ENCODE peak calls at places on chromosome 19, in four cellular contexts. One of them, this sample, is unnamed.
A peak's percentile ranks its signal among the peaks of the same experiment; 100 is the strongest.

GRCh38 chr19:35995655-35995993 is 636 bp downstream of the SDHAF1 start:
- DNase-seq in neuronal stem cell: no peak
- DNase-seq in H1: peak; percentile 77
- DNase-seq in H9: peak; percentile 77
- DNase-seq in this sample: peak; percentile 46

GRCh38 chr19:29711584-29712132 is 3.4 kb downstream of the C19orf12 start:
- DNase-seq in neuronal stem cell: no peak
- DNase-seq in H1: no peak
- DNase-seq in H9: no peak
- DNase-seq in this sample: no peak

GRCh38 chr19:40609561-40610395 is 8.6 kb downstream of the LTBP4 start:
- DNase-seq in neuronal stem cell: peak; percentile 80
- DNase-seq in H1: peak; percentile 99
- DNase-seq in H9: peak; percentile 95
- DNase-seq in this sample: peak; percentile 76

GRCh38 chr19:33535176-33535575 is 13.6 kb upstream of the PEPD start:
- DNase-seq in neuronal stem cell: no peak
- DNase-seq in H1: no peak
- DNase-seq in H9: no peak
- DNase-seq in this sample: no peak

GRCh38 chr19:40621966-40622772 is 21.0 kb downstream of the LTBP4 start:
- DNase-seq in neuronal stem cell: no peak
- DNase-seq in H1: no peak
- DNase-seq in H9: no peak
- DNase-seq in this sample: no peak

GRCh38 chr19:51366999-51367564 is 894 bp upstream of the ETFB start:
- DNase-seq in neuronal stem cell: no peak
- DNase-seq in H1: no peak
- DNase-seq in H9: no peak
- DNase-seq in this sample: no peak

GRCh38 chr19:2703077-2703437 is 563 bp upstream of the GNG7 start:
- DNase-seq in neuronal stem cell: no peak
- DNase-seq in H1: no peak
- DNase-seq in H9: no peak
- DNase-seq in this sample: no peak

GRCh38 chr19:48556163-48556562 is 4.2 kb downstream of the SULT2B1 start:
- DNase-seq in neuronal stem cell: no peak
- DNase-seq in H1: no peak
- DNase-seq in H9: peak; percentile 84
- DNase-seq in this sample: peak; percentile 88

GRCh38 chr19:53915000-53915399 is 5.9 kb downstream of the CACNG7 start:
- DNase-seq in neuronal stem cell: no peak
- DNase-seq in H1: peak; percentile 91
- DNase-seq in H9: peak; percentile 77
- DNase-seq in this sample: no peak

GRCh38 chr19:33390908-33391630 is 17.6 kb downstream of the CEBPG start:
- DNase-seq in neuronal stem cell: no peak
- DNase-seq in H1: no peak
- DNase-seq in H9: no peak
- DNase-seq in this sample: no peak

GRCh38 chr19:10520652-10521318 is 3.5 kb upstream of the S1PR5 start:
- DNase-seq in neuronal stem cell: no peak
- DNase-seq in H1: no peak
- DNase-seq in H9: no peak
- DNase-seq in this sample: no peak

GRCh38 chr19:53055117-53055516 is 10.6 kb downstream of the ERVV-2 start:
- DNase-seq in neuronal stem cell: no peak
- DNase-seq in H1: no peak
- DNase-seq in H9: no peak
- DNase-seq in this sample: no peak

GRCh38 chr19:459724-460511 is 915 bp downstream of the SHC2 start:
- DNase-seq in neuronal stem cell: peak; percentile 60
- DNase-seq in H1: peak; percentile 85
- DNase-seq in H9: peak; percentile 61
- DNase-seq in this sample: peak; percentile 82

GRCh38 chr19:15372891-15373301 is 6.7 kb downstream of the AKAP8 start:
- DNase-seq in neuronal stem cell: no peak
- DNase-seq in H1: no peak
- DNase-seq in H9: no peak
- DNase-seq in this sample: no peak

GRCh38 chr19:39934584-39935233 is at the start of gene FCGBP:
- DNase-seq in neuronal stem cell: no peak
- DNase-seq in H1: no peak
- DNase-seq in H9: no peak
- DNase-seq in this sample: no peak

GRCh38 chr19:38090561-38090960 is 133.5 kb downstream of the DPF1 start:
- DNase-seq in neuronal stem cell: no peak
- DNase-seq in H1: no peak
- DNase-seq in H9: no peak
- DNase-seq in this sample: no peak

GRCh38 chr19:46426506-46427162 is 2.1 kb downstream of the PNMA8C start:
- DNase-seq in neuronal stem cell: peak; percentile 88
- DNase-seq in H1: peak; percentile 91
- DNase-seq in H9: peak; percentile 85
- DNase-seq in this sample: peak; percentile 83

GRCh38 chr19:1408300-1409203 is 1.2 kb downstream of the DAZAP1 start:
- DNase-seq in neuronal stem cell: peak; percentile 35
- DNase-seq in H1: no peak
- DNase-seq in H9: no peak
- DNase-seq in this sample: peak; percentile 66

GRCh38 chr19:36046443-36047050 is 7.5 kb downstream of the THAP8 start:
- DNase-seq in neuronal stem cell: no peak
- DNase-seq in H1: no peak
- DNase-seq in H9: no peak
- DNase-seq in this sample: no peak

DNA sequence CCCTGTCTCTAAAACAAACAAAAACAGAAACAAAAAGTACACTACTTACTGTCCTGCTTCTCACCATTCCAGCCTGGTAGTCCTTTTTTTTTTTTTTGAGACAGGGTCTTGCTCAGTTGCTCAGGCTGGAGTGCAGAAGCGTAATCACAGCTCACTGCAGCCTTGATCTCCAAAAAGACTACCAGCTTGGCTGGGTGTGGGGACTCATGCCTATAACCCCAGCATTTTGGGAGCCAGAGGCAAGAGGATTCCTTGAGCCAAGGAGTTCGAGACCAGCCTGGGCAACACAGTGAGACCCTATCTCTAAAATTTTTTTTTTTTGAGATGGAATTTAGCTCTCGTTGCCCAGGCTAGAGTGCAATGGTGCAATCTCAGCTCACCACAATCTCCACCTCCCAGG is 5.1 kb upstream of the GDF15 start:
- DNase-seq in neuronal stem cell: no peak
- DNase-seq in H1: no peak
- DNase-seq in H9: no peak
- DNase-seq in this sample: no peak
- H2BK12ac ChIP-seq in neuronal stem cell: no peak overlapping the region
- H2BK12ac ChIP-seq in H1: peak overlapping the region; percentile 40
- H2BK12ac ChIP-seq in H9: no peak overlapping the region
- H2BK12ac ChIP-seq in this sample: peak overlapping the region; percentile 89

GRCh38 chr19:6063576-6063961 is 46.7 kb downstream of the RFX2 start:
- DNase-seq in neuronal stem cell: no peak
- DNase-seq in H1: no peak
- DNase-seq in H9: no peak
- DNase-seq in this sample: no peak

GRCh38 chr19:6061420-6062130 is 48.7 kb downstream of the RFX2 start:
- DNase-seq in neuronal stem cell: no peak
- DNase-seq in H1: no peak
- DNase-seq in H9: no peak
- DNase-seq in this sample: no peak

GRCh38 chr19:6060600-6061391 is 49.5 kb downstream of the RFX2 start:
- DNase-seq in neuronal stem cell: no peak
- DNase-seq in H1: no peak
- DNase-seq in H9: peak; percentile 55
- DNase-seq in this sample: no peak

GRCh38 chr19:6062961-6063575 is 47.2 kb downstream of the RFX2 start:
- DNase-seq in neuronal stem cell: no peak
- DNase-seq in H1: no peak
- DNase-seq in H9: no peak
- DNase-seq in this sample: no peak

DNA sequence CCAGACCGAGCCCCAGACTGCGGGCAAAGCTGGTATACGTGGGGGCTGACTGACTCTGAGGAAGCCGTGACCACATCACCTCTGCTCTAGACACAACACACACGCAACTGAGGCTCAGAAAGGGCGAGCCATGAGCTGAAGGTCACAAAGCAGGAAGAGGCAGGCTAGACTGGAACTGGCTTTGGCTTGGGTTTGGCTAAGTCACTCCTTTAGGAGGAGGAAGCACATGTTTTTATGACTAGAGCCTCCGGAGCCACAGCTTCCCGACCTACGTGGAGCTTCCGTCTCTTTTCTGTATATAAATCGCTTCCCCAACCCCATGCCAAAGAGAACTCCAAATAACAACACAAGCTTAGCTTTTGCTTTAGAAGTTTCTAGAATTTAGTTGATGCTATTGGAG is 48.0 kb downstream of the RFX2 start:
- DNase-seq in neuronal stem cell: no peak
- DNase-seq in H1: no peak
- DNase-seq in H9: no peak
- DNase-seq in this sample: no peak
- H2BK12ac ChIP-seq in neuronal stem cell: no peak overlapping the region
- H2BK12ac ChIP-seq in H1: peak overlapping the region; percentile 45
- H2BK12ac ChIP-seq in H9: no peak overlapping the region
- H2BK12ac ChIP-seq in this sample: no peak overlapping the region

GRCh38 chr19:18704054-18704453 is 20.6 kb downstream of the CRTC1 start:
- DNase-seq in neuronal stem cell: no peak
- DNase-seq in H1: no peak
- DNase-seq in H9: no peak
- DNase-seq in this sample: no peak
- H2BK12ac ChIP-seq in neuronal stem cell: no peak overlapping the region
- H2BK12ac ChIP-seq in H1: no peak overlapping the region
- H2BK12ac ChIP-seq in H9: no peak overlapping the region
- H2BK12ac ChIP-seq in this sample: no peak overlapping the region

DNA sequence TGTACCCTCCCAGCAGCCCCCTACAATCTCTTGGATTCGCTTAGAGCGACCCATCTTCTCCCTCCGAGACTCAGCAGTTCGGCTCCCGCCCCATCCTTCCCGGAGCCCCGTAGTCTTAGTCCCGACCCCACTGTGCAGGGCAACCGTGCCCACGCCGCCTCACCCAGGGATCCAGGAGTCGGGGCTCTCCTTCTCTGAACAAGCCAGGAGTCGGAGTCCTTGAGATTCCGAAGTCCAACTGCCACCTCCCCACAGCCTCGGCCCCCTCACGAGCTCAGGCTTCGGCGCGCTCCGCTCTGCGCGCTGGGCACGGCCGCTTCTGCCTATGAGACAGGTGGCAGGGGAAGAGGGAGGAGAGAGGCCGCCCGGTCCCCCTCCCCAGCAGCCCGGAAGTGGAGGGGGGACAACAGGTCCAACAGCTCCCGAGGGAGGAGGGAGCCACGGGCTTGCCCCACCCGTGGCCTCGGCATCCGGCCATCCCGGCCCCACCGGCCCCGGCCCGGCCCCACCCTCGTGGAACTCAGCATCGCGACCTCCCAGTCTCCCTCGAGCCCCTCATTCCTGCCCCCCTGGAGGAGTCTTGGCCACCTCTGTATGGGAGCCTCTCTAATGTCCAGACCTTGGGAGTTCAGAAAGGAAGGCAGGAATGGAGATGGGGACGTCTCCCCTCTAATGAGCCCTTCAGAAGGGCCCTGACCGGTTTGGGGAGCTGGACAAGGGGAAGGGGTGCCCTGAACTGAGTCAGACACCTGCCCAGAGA is at the start of gene PHLDB3:
- DNase-seq in neuronal stem cell: no peak
- DNase-seq in H1: no peak
- DNase-seq in H9: peak; percentile 64
- DNase-seq in this sample: no peak
- H2BK12ac ChIP-seq in neuronal stem cell: peak within 1 kb of the TSS; percentile 97
- H2BK12ac ChIP-seq in H1: peak within 1 kb of the TSS; percentile 39
- H2BK12ac ChIP-seq in H9: no peak within 1 kb of the TSS
- H2BK12ac ChIP-seq in this sample: no peak within 1 kb of the TSS

This sample was measured in mesenchymal stem cell.